ENCODE peak calls at places on chromosome 19, in seven cellular contexts. T, W, B, R, L, E and C are unnamed samples.

GRCh38 chr19:13149628-13150186 is 468 bp downstream of the STX10 start:
- DNase-seq in R (no peak), T (no peak), E (peak), W (peak), L (peak), B (peak), C (peak)

GRCh38 chr19:40592170-40592569 is 9.0 kb upstream of the LTBP4 start:
- DNase-seq in B (no peak), T (peak), W (peak), E (peak), L (peak), R (peak), C (no peak)

GRCh38 chr19:30226464-30227070 is 145.6 kb upstream of the ZNF536 start:
- DNase-seq in B (peak), W (no peak), L (no peak), R (peak), E (no peak), T (no peak), C (no peak)

GRCh38 chr19:54002495-54003315 is 11.3 kb downstream of the CACNG6 start:
- DNase-seq in E (no peak), L (no peak), B (no peak), T (no peak), W (no peak), R (no peak), C (no peak)

GRCh38 chr19:16417660-16418596 is 53.8 kb downstream of the EPS15L1 start:
- DNase-seq in E (peak), W (peak), R (peak), T (peak), B (peak), L (peak), C (peak)

GRCh38 chr19:42466521-42467436 is 24.0 kb upstream of the CXCL17 start:
- DNase-seq in T (no peak), R (no peak), L (peak), B (no peak), W (no peak), E (no peak), C (no peak)

GRCh38 chr19:49488046-49488862 is 846 bp downstream of the RPL13A start:
- DNase-seq in W (no peak), E (peak), L (no peak), T (no peak), B (no peak), R (peak), C (no peak)

GRCh38 chr19:9149976-9150375 is 9.8 kb downstream of the ZNF317 start:
- DNase-seq in T (no peak), R (no peak), L (no peak), W (no peak), B (no peak), E (no peak), C (no peak)

GRCh38 chr19:12828494-12828893 is 5.9 kb downstream of the RTBDN start:
- DNase-seq in B (peak), R (peak), E (no peak), T (no peak), W (peak), L (no peak), C (no peak)

GRCh38 chr19:412356-413355 is 3.7 kb upstream of the C2CD4C start:
- DNase-seq in E (no peak), R (peak), T (no peak), L (peak), B (peak), W (peak), C (no peak)
- H3K4ac ChIP-seq in E (no peak), R (no peak), T (no peak), L (no peak), B (no peak), W (no peak), C (peak)

DNA sequence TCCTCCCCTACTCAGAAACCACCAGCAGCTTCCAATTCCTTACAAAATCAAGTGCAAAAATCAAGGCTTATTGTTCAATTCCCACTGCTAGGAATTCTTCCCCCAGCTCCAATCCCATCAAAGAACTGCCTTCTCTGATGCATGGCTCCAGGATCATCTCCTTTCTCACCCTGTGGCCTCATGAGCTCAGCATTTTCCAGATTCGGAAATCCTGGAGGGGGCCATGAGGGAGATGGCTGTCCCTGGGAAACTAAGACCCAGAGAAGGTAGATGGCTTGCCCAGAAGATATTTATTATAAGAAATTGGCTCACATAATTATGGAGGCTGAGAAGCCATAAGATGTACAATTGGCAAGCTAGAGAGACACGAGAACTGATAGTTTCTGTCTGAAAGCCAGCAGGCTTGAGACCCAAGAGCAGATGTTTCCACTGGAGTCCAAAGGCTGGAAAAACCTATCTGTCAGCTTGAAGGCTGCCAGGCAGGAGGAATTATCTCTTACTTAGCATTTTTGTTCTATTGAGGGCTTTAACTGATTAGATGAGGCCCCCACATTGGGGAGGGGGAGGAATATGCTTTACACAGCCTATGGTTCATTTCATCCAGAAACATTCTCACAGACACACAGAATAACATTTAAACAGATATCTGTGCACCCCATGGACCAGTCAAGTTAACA is 58.6 kb downstream of the GADD45B start:
- DNase-seq in T (no peak), E (no peak), L (no peak), B (no peak), R (peak), W (peak), C (no peak)
- H3K18ac ChIP-seq in T (peak), E (no peak), L (peak), B (no peak), R (no peak), W (no peak), C (no peak)

GRCh38 chr19:14629557-14629956 is 45.1 kb downstream of the ADGRE3 start:
- DNase-seq in B (no peak), T (no peak), R (no peak), L (no peak), E (no peak), W (no peak), C (no peak)
- H3K9ac ChIP-seq in B (no peak), T (no peak), R (no peak), L (no peak), E (no peak), W (no peak), C (no peak)

DNA sequence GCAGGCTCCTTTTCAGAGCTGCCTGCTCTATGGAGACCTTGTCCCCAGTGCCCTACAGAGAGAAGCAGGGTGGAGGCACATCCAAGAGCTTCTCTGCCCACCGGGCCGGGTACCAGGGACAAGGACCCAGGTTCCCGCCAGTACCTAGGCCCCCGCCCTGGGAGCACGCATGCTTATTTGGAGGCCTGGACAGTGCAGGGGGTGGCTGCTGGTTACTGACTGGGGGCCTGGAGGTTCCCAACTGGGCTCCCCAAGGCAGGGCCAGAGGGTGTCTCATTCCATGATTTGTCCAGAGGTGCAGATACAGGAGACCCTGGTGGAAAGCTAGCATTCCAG is 66.9 kb downstream of the CHST8 start:
- DNase-seq in W (no peak), T (no peak), L (no peak), B (no peak), R (no peak), E (no peak), C (no peak)
- H3K4ac ChIP-seq in W (no peak), T (no peak), L (no peak), B (no peak), R (no peak), E (no peak), C (no peak)